ENCODE peak calls at places on chromosomes 1 and 21, in eight cellular contexts. One of them, this sample, is unnamed. For H3K9me2 and H3K4me1, the result is how much of the 10 kb centered on the place peaks cover.

GRCh38 chr1:234170622-234171021 is 202.6 kb upstream of the COA6 start:
- DNase-seq in PC-3: no peak
- DNase-seq in GM23338: no peak
- DNase-seq in GM23248: no peak
- DNase-seq in HCT116: no peak
- DNase-seq in PC-9: no peak
- DNase-seq in SK-N-SH: no peak
- DNase-seq in MM.1S: no peak
- DNase-seq in this sample: no peak

GRCh38 chr21:45366931-45367401 is 38.0 kb upstream of the COL18A1 start:
- DNase-seq in PC-3: peak
- DNase-seq in GM23338: no peak
- DNase-seq in GM23248: peak
- DNase-seq in HCT116: no peak
- DNase-seq in PC-9: peak
- DNase-seq in SK-N-SH: peak
- DNase-seq in MM.1S: no peak
- DNase-seq in this sample: no peak

GRCh38 chr21:45295576-45296365 is 8.1 kb upstream of the POFUT2 start:
- DNase-seq in PC-3: peak
- DNase-seq in GM23338: no peak
- DNase-seq in GM23248: peak
- DNase-seq in HCT116: no peak
- DNase-seq in PC-9: no peak
- DNase-seq in SK-N-SH: peak
- DNase-seq in MM.1S: no peak
- DNase-seq in this sample: no peak

GRCh38 chr1:156421939-156422601 is 53.1 kb downstream of the RHBG start:
- DNase-seq in PC-3: no peak
- DNase-seq in GM23338: peak
- DNase-seq in GM23248: no peak
- DNase-seq in HCT116: no peak
- DNase-seq in PC-9: no peak
- DNase-seq in SK-N-SH: no peak
- DNase-seq in MM.1S: no peak
- DNase-seq in this sample: no peak

GRCh38 chr1:226634156-226634588 is 85.6 kb downstream of the STUM start:
- DNase-seq in PC-3: peak
- DNase-seq in GM23338: peak
- DNase-seq in GM23248: peak
- DNase-seq in HCT116: peak
- DNase-seq in PC-9: peak
- DNase-seq in SK-N-SH: peak
- DNase-seq in MM.1S: peak
- DNase-seq in this sample: peak

GRCh38 chr21:39111928-39112327 is 71.3 kb downstream of the PSMG1 start:
- DNase-seq in PC-3: no peak
- DNase-seq in GM23338: no peak
- DNase-seq in GM23248: peak
- DNase-seq in HCT116: no peak
- DNase-seq in PC-9: no peak
- DNase-seq in SK-N-SH: no peak
- DNase-seq in MM.1S: no peak
- DNase-seq in this sample: no peak

GRCh38 chr1:85245456-85245855 is 14.0 kb downstream of the C1orf52 start:
- DNase-seq in PC-3: no peak
- DNase-seq in GM23338: no peak
- DNase-seq in GM23248: peak
- DNase-seq in HCT116: no peak
- DNase-seq in PC-9: no peak
- DNase-seq in SK-N-SH: no peak
- DNase-seq in MM.1S: no peak
- DNase-seq in this sample: no peak

GRCh38 chr1:108590947-108591346 is 31.0 kb downstream of the EEIG2 start:
- DNase-seq in PC-3: peak
- DNase-seq in GM23338: peak
- DNase-seq in GM23248: peak
- DNase-seq in HCT116: no peak
- DNase-seq in PC-9: no peak
- DNase-seq in SK-N-SH: no peak
- DNase-seq in MM.1S: no peak
- DNase-seq in this sample: no peak

GRCh38 chr1:40256401-40257084 is 1.5 kb upstream of the ZMPSTE24 start:
- DNase-seq in PC-3: peak
- DNase-seq in GM23338: no peak
- DNase-seq in GM23248: peak
- DNase-seq in HCT116: no peak
- DNase-seq in PC-9: no peak
- DNase-seq in SK-N-SH: no peak
- DNase-seq in MM.1S: no peak
- DNase-seq in this sample: no peak

GRCh38 chr21:44507673-44508425 is 32.1 kb downstream of the KRTAP10-1 start:
- DNase-seq in PC-3: no peak
- DNase-seq in GM23338: no peak
- DNase-seq in GM23248: no peak
- DNase-seq in HCT116: no peak
- DNase-seq in PC-9: no peak
- DNase-seq in SK-N-SH: no peak
- DNase-seq in MM.1S: no peak
- DNase-seq in this sample: no peak

GRCh38 chr1:220335668-220336067 is 63.4 kb upstream of the RAB3GAP2 start:
- DNase-seq in PC-3: peak
- DNase-seq in GM23338: no peak
- DNase-seq in GM23248: no peak
- DNase-seq in HCT116: no peak
- DNase-seq in PC-9: peak
- DNase-seq in SK-N-SH: no peak
- DNase-seq in MM.1S: peak
- DNase-seq in this sample: no peak

GRCh38 chr1:4122513-4123160 is 222.6 kb upstream of the C1orf174 start:
- DNase-seq in PC-3: no peak
- DNase-seq in GM23338: no peak
- DNase-seq in GM23248: no peak
- DNase-seq in HCT116: no peak
- DNase-seq in PC-9: no peak
- DNase-seq in SK-N-SH: no peak
- DNase-seq in MM.1S: no peak
- DNase-seq in this sample: no peak

GRCh38 chr1:205069371-205070125 is 14.7 kb downstream of the TMEM81 start:
- DNase-seq in PC-3: no peak
- DNase-seq in GM23338: no peak
- DNase-seq in GM23248: no peak
- DNase-seq in HCT116: no peak
- DNase-seq in PC-9: no peak
- DNase-seq in SK-N-SH: peak
- DNase-seq in MM.1S: no peak
- DNase-seq in this sample: no peak
- H3K9me2 ChIP-seq in PC-3: under half
- H3K9me2 ChIP-seq in GM23338: under half
- H3K9me2 ChIP-seq in GM23248: under half
- H3K9me2 ChIP-seq in HCT116: under half
- H3K9me2 ChIP-seq in PC-9: under half
- H3K9me2 ChIP-seq in SK-N-SH: under half
- H3K9me2 ChIP-seq in MM.1S: under half
- H3K9me2 ChIP-seq in this sample: under half

DNA sequence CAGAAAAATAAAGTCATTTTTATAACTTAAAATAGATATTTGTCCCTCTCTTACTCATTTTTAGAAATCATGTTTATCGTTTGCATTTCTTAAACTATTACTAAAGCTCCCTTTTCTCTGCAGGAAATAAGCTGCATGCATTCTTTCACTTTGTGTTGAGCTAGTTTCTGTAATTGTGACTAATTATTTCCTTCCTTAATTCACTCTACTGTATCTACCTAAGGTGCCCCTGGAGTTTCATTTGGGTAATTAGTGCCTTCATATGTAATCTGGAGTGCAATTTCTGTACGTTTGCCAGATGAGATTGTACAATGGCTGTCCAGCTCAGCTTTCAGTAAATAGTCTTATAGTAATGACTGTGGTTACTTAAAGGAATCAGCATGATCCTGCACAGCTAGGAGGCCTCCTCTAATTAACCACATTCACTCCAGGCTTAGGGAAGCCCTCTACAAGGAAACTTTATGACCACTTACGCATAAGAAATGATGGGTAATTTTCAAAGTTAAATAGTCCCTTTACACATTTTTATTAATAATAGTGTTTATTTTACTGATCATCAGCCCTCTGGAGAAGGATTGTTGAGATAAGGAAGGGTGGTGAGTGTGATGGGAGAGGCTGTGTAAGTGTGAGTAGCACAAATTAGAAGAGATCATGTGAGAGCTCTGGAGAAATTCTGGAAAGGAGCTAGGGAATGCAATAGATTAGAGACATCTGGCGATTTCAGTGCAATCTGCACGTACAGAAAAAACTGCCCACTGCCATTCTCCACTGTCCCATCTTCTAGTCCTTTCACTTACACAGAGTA is 86.8 kb downstream of the LRRC8C start:
- DNase-seq in PC-3: no peak
- DNase-seq in GM23338: no peak
- DNase-seq in GM23248: peak
- DNase-seq in HCT116: no peak
- DNase-seq in PC-9: no peak
- DNase-seq in SK-N-SH: peak
- DNase-seq in MM.1S: peak
- DNase-seq in this sample: peak
- H3K4me1 ChIP-seq in PC-3: under half
- H3K4me1 ChIP-seq in GM23338: under half
- H3K4me1 ChIP-seq in GM23248: half or more
- H3K4me1 ChIP-seq in HCT116: under half
- H3K4me1 ChIP-seq in PC-9: under half
- H3K4me1 ChIP-seq in SK-N-SH: under half
- H3K4me1 ChIP-seq in MM.1S: under half
- H3K4me1 ChIP-seq in this sample: under half

GRCh38 chr1:174333437-174333836 is 114.3 kb upstream of the GPR52 start:
- DNase-seq in PC-3: no peak
- DNase-seq in GM23338: no peak
- DNase-seq in GM23248: no peak
- DNase-seq in HCT116: no peak
- DNase-seq in PC-9: no peak
- DNase-seq in SK-N-SH: no peak
- DNase-seq in MM.1S: no peak
- DNase-seq in this sample: no peak
- H3K9me2 ChIP-seq in PC-3: under half
- H3K9me2 ChIP-seq in GM23338: under half
- H3K9me2 ChIP-seq in GM23248: under half
- H3K9me2 ChIP-seq in HCT116: under half
- H3K9me2 ChIP-seq in PC-9: under half
- H3K9me2 ChIP-seq in SK-N-SH: under half
- H3K9me2 ChIP-seq in MM.1S: under half
- H3K9me2 ChIP-seq in this sample: under half

GRCh38 chr1:224623310-224623714 is 7.2 kb downstream of the CNIH3 start:
- DNase-seq in PC-3: peak
- DNase-seq in GM23338: no peak
- DNase-seq in GM23248: peak
- DNase-seq in HCT116: no peak
- DNase-seq in PC-9: no peak
- DNase-seq in SK-N-SH: no peak
- DNase-seq in MM.1S: no peak
- DNase-seq in this sample: no peak

GRCh38 chr1:224624432-224624831 is 8.3 kb downstream of the CNIH3 start:
- DNase-seq in PC-3: no peak
- DNase-seq in GM23338: no peak
- DNase-seq in GM23248: no peak
- DNase-seq in HCT116: no peak
- DNase-seq in PC-9: no peak
- DNase-seq in SK-N-SH: no peak
- DNase-seq in MM.1S: no peak
- DNase-seq in this sample: no peak

GRCh38 chr1:224623743-224624333 is 7.7 kb downstream of the CNIH3 start:
- DNase-seq in PC-3: peak
- DNase-seq in GM23338: no peak
- DNase-seq in GM23248: peak
- DNase-seq in HCT116: no peak
- DNase-seq in PC-9: peak
- DNase-seq in SK-N-SH: no peak
- DNase-seq in MM.1S: peak
- DNase-seq in this sample: peak

GRCh38 chr1:224621813-224622682 is 5.9 kb downstream of the CNIH3 start:
- DNase-seq in PC-3: no peak
- DNase-seq in GM23338: no peak
- DNase-seq in GM23248: no peak
- DNase-seq in HCT116: no peak
- DNase-seq in PC-9: no peak
- DNase-seq in SK-N-SH: no peak
- DNase-seq in MM.1S: no peak
- DNase-seq in this sample: no peak

GRCh38 chr1:224622831-224623230 is 6.7 kb downstream of the CNIH3 start:
- DNase-seq in PC-3: no peak
- DNase-seq in GM23338: no peak
- DNase-seq in GM23248: no peak
- DNase-seq in HCT116: no peak
- DNase-seq in PC-9: no peak
- DNase-seq in SK-N-SH: no peak
- DNase-seq in MM.1S: no peak
- DNase-seq in this sample: no peak
- H3K4me1 ChIP-seq in PC-3: under half
- H3K4me1 ChIP-seq in GM23338: under half
- H3K4me1 ChIP-seq in GM23248: under half
- H3K4me1 ChIP-seq in HCT116: under half
- H3K4me1 ChIP-seq in PC-9: half or more
- H3K4me1 ChIP-seq in SK-N-SH: under half
- H3K4me1 ChIP-seq in MM.1S: under half
- H3K4me1 ChIP-seq in this sample: under half

DNA sequence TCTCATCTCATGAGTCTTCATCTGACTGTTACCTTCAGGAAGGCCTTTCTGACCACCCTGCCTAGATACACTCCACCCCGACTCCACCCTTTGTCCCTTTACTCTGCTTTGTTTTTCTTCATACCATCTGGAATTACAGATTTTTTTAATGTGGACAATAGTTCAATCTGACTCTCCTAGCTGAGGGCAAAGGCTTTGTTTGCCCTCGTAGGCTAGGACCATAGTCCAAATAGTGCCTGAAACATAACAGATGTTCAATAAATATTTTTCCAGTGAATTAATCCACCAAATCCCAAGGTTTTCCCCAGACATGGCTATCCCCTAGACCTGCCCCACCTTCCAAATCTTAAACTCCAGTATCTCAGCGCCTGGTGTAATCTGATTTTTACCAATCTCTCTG is 176.5 kb upstream of the GJB5 start:
- DNase-seq in PC-3: no peak
- DNase-seq in GM23338: no peak
- DNase-seq in GM23248: no peak
- DNase-seq in HCT116: no peak
- DNase-seq in PC-9: no peak
- DNase-seq in SK-N-SH: no peak
- DNase-seq in MM.1S: no peak
- DNase-seq in this sample: no peak
- H3K9me2 ChIP-seq in PC-3: under half
- H3K9me2 ChIP-seq in GM23338: under half
- H3K9me2 ChIP-seq in GM23248: under half
- H3K9me2 ChIP-seq in HCT116: under half
- H3K9me2 ChIP-seq in PC-9: under half
- H3K9me2 ChIP-seq in SK-N-SH: under half
- H3K9me2 ChIP-seq in MM.1S: under half
- H3K9me2 ChIP-seq in this sample: under half